ENCODE peak calls at places on chromosomes 12 and 14, in six cellular contexts. M is ovary, E is MM.1S, J is astrocyte of the spinal cord, U is RWPE1, O is colonic mucosa. K is an unnamed sample.

GRCh38 chr12:4505381-4505986 is 33.2 kb upstream of the RAD51AP1 start:
- DNase-seq in M (no peak), E (peak; percentile 18), J (peak; percentile 73), U (no peak), O (no peak), K (no peak)

GRCh38 chr12:108634225-108634795 is 616 bp upstream of the SELPLG start:
- DNase-seq in M (no peak), E (peak; percentile 94), J (no peak), U (no peak), O (no peak), K (no peak)

GRCh38 chr12:48969847-48970701 is 1.5 kb downstream of the WNT10B start:
- DNase-seq in M (no peak), E (no peak), J (no peak), U (no peak), O (no peak), K (peak; percentile 77)

GRCh38 chr14:51185754-51186153 is 54.3 kb upstream of the TMX1 start:
- DNase-seq in M (no peak), E (peak; percentile 6), J (no peak), U (no peak), O (no peak), K (peak; percentile 16)

GRCh38 chr12:70430400-70430799 is 64.3 kb downstream of the KCNMB4 start:
- DNase-seq in M (no peak), E (no peak), J (no peak), U (no peak), O (no peak), K (no peak)

GRCh38 chr12:118219772-118220171 is 83.8 kb downstream of the PEBP1 start:
- DNase-seq in M (no peak), E (no peak), J (no peak), U (no peak), O (no peak), K (no peak)

GRCh38 chr12:95740751-95741150 is 49.8 kb downstream of the NTN4 start:
- DNase-seq in M (no peak), E (no peak), J (no peak), U (peak; percentile 5), O (no peak), K (no peak)

GRCh38 chr12:18797604-18798003 is 59.7 kb downstream of the CAPZA3 start:
- DNase-seq in M (no peak), E (no peak), J (no peak), U (no peak), O (no peak), K (no peak)

GRCh38 chr12:6929806-6930452 is 2.2 kb downstream of the ATN1 start:
- DNase-seq in M (no peak), E (no peak), J (no peak), U (no peak), O (no peak), K (no peak)

GRCh38 chr12:109822951-109823411 is 10.2 kb downstream of the TRPV4 start:
- DNase-seq in M (no peak), E (no peak), J (no peak), U (no peak), O (no peak), K (no peak)

GRCh38 chr12:130414381-130414780 is 76.7 kb downstream of the PIWIL1 start:
- DNase-seq in M (no peak), E (no peak), J (no peak), U (no peak), O (no peak), K (no peak)

GRCh38 chr12:52248541-52249035 is 15.5 kb downstream of the KRT7 start:
- DNase-seq in M (no peak), E (no peak), J (no peak), U (no peak), O (no peak), K (no peak)

GRCh38 chr12:65656904-65657351 is 167.4 kb upstream of the HMGA2 start:
- DNase-seq in M (no peak), E (no peak), J (peak; percentile 99), U (peak; percentile 90), O (no peak), K (peak; percentile 6)

GRCh38 chr12:45779936-45780335 is 50.4 kb downstream of the ARID2 start:
- DNase-seq in M (no peak), E (no peak), J (no peak), U (no peak), O (no peak), K (no peak)

GRCh38 chr14:59207506-59207933 is 19.1 kb downstream of the DAAM1 start:
- DNase-seq in M (no peak), E (no peak), J (no peak), U (no peak), O (no peak), K (peak; percentile 37)

GRCh38 chr12:607541-608001 is 55.7 kb downstream of the NINJ2 start:
- DNase-seq in M (no peak), E (no peak), J (no peak), U (peak; percentile 81), O (no peak), K (no peak)

GRCh38 chr12:52230364-52231281 is 2.4 kb upstream of the KRT7 start:
- DNase-seq in M (no peak), E (no peak), J (peak; percentile 67), U (peak; percentile 88), O (no peak), K (no peak)

GRCh38 chr12:52119398-52120254 is 40.1 kb downstream of the SMIM41 start:
- DNase-seq in M (no peak), E (peak; percentile 30), J (peak; percentile 28), U (peak; percentile 49), O (peak; percentile 63), K (peak; percentile 64)

GRCh38 chr12:105748806-105749600 is 389.8 kb downstream of the NUAK1 start:
- DNase-seq in M (peak; percentile 74), E (no peak), J (peak; percentile 87), U (no peak), O (no peak), K (no peak)

GRCh38 chr14:90554341-90554740 is 157.5 kb downstream of the CALM1 start:
- DNase-seq in M (no peak), E (no peak), J (no peak), U (no peak), O (no peak), K (no peak)

GRCh38 chr12:131912526-131913274 is 16.4 kb upstream of the PUS1 start:
- DNase-seq in M (peak; percentile 73), E (no peak), J (peak; percentile 84), U (peak; percentile 72), O (peak; percentile 36), K (no peak)

GRCh38 chr14:37903561-37904191 is 304.0 kb upstream of the SSTR1 start:
- DNase-seq in M (no peak), E (peak; percentile 43), J (peak; percentile 60), U (peak; percentile 33), O (no peak), K (peak; percentile 26)

GRCh38 chr14:50766338-50766886 is 64.5 kb downstream of the NIN start:
- DNase-seq in M (no peak), E (no peak), J (no peak), U (no peak), O (no peak), K (no peak)

DNA sequence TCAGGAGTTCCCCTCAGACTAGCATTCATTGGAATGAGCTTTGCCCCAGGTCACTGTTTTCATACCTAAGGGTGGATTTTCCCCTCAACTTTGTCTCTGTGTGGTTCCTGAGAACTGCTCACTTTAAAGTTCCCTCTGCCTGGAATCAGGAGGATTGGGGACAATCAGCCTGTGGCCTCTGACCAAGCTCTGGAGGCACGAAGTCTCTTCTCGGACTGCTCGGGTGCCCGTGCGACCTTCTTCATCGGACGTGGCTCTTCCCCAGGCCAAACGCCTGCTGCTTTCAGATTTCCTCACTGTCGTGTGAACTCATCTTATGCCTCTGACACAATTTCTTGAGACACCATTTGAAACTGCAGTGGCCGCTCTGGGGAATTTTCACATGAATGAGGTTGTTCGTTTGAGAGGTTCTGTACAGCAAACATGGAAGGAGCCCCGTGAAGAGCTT is 153.7 kb upstream of the PZP start:
- DNase-seq in M (no peak), E (no peak), J (no peak), U (no peak), O (no peak), K (peak; percentile 58)
- TF ChIP-seq CTCF in M (no peak), E (no peak), J (no peak), U (no peak), O (no peak), K (no peak)

GRCh38 chr12:47800582-47800981 is 19.1 kb downstream of the HDAC7 start:
- DNase-seq in M (no peak), E (no peak), J (no peak), U (no peak), O (no peak), K (no peak)

GRCh38 chr12:47803196-47803875 is 16.4 kb downstream of the HDAC7 start:
- DNase-seq in M (no peak), E (no peak), J (no peak), U (no peak), O (no peak), K (no peak)

GRCh38 chr12:47801170-47801903 is 18.4 kb downstream of the HDAC7 start:
- DNase-seq in M (no peak), E (no peak), J (no peak), U (no peak), O (no peak), K (no peak)

GRCh38 chr12:47801904-47802246 is 17.8 kb downstream of the HDAC7 start:
- DNase-seq in M (no peak), E (no peak), J (no peak), U (no peak), O (no peak), K (no peak)

GRCh38 chr12:47802312-47802711 is 17.4 kb downstream of the HDAC7 start:
- DNase-seq in M (no peak), E (no peak), J (no peak), U (no peak), O (no peak), K (no peak)
- TF ChIP-seq CTCF in M (no peak), E (peak; percentile 26), J (peak; percentile 49), U (no peak), O (no peak), K (no peak)

DNA sequence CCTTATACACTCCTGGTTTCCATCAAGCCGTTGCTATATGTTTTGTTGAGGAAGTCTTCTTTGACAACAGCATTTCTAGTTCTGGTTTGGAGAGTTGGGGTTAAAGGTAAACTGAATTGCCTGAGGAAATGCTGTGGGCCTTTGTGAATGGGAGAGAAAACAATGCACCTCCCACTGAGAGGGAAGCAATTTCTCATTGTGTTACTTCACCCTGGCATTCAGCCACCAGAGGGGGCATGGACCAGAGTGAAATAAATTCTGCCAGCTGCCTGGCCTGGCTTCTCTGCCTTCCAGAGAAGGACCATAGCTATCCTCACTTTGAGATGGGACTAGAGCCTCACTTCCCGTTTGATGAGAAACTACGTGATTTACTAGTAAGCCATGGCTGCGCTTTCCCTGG is 475.3 kb downstream of the EGLN3 start:
- DNase-seq in M (no peak), E (no peak), J (peak; percentile 49), U (peak; percentile 23), O (peak; percentile 70), K (peak; percentile 6)
- TF ChIP-seq CTCF in M (no peak), E (peak; percentile 26), J (peak; percentile 31), U (no peak), O (peak; percentile 43), K (peak; percentile 21)

GRCh38 chr14:70171719-70172118 is 17.0 kb downstream of the SLC8A3 start:
- DNase-seq in M (no peak), E (no peak), J (no peak), U (no peak), O (no peak), K (no peak)
- TF ChIP-seq CTCF in M (no peak), E (no peak), J (no peak), U (no peak), O (no peak), K (no peak)

DNA sequence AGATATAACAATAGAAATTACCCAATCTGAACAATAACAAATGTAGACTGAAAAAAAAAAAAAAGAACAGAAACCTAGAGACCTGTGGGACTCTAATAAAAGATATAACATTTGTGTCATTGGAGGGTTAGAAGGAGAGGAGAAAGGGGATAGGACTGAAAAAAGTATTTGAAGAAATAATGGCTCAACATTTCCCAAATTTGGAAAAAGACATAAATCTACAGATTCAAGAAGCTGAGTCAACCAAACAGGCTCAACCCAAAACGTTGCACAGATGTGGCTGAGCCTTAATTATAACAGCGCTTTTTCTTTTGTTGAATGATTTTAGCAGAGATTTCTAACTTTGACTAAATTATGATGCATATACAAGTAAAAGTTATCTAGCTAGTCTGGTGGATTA is 131.3 kb downstream of the TMTC3 start:
- DNase-seq in M (no peak), E (no peak), J (no peak), U (no peak), O (no peak), K (no peak)
- TF ChIP-seq CTCF in M (no peak), E (no peak), J (no peak), U (no peak), O (no peak), K (no peak)